ENCODE peak calls at places on chromosomes 6 and 20, in four cellular contexts. R is PC-9, C is ovary, Y is H9. F is an unnamed sample.

GRCh38 chr6:77180367-77180766 is 282.9 kb downstream of the HTR1B start:
- DNase-seq in R (no peak), C (no peak), Y (no peak), F (no peak)

GRCh38 chr6:125124250-125124777 is 29.3 kb upstream of the TPD52L1 start:
- DNase-seq in R (peak), C (no peak), Y (no peak), F (peak)

GRCh38 chr20:5871720-5872410 is 78.5 kb downstream of the TRMT6 start:
- DNase-seq in R (no peak), C (no peak), Y (peak), F (no peak)

GRCh38 chr6:126873351-126873750 is 245.1 kb upstream of the RSPO3 start:
- DNase-seq in R (no peak), C (no peak), Y (no peak), F (no peak)

GRCh38 chr6:74626288-74626687 is 579.6 kb downstream of the COL12A1 start:
- DNase-seq in R (no peak), C (no peak), Y (no peak), F (no peak)

GRCh38 chr6:118525913-118526490 is 22.1 kb upstream of the PLN start:
- DNase-seq in R (no peak), C (no peak), Y (no peak), F (no peak)

GRCh38 chr6:116218172-116218633 is 35.7 kb downstream of the TSPYL4 start:
- DNase-seq in R (no peak), C (no peak), Y (no peak), F (no peak)

GRCh38 chr20:33679758-33680485 is 5.7 kb upstream of the NECAB3 start:
- DNase-seq in R (no peak), C (no peak), Y (no peak), F (no peak)

GRCh38 chr6:15351631-15352030 is 105.8 kb downstream of the JARID2 start:
- DNase-seq in R (no peak), C (peak), Y (no peak), F (no peak)

GRCh38 chr20:62724692-62725595 is 16.3 kb downstream of the NTSR1 start:
- DNase-seq in R (no peak), C (no peak), Y (no peak), F (no peak)

GRCh38 chr20:53805895-53806384 is 212.3 kb upstream of the ZNF217 start:
- DNase-seq in R (no peak), C (no peak), Y (no peak), F (no peak)

GRCh38 chr20:47146703-47147102 is 209.8 kb downstream of the ZMYND8 start:
- DNase-seq in R (peak), C (no peak), Y (no peak), F (no peak)

GRCh38 chr6:166005401-166005845 is 162.2 kb downstream of the TBXT start:
- DNase-seq in R (no peak), C (peak), Y (no peak), F (no peak)

GRCh38 chr6:30687659-30688431 is 1.4 kb upstream of the PPP1R18 start:
- DNase-seq in R (peak), C (peak), Y (peak), F (no peak)

GRCh38 chr6:152232494-152233151 is 404.5 kb downstream of the SYNE1 start:
- DNase-seq in R (no peak), C (no peak), Y (no peak), F (no peak)

GRCh38 chr6:108531332-108531731 is 29.4 kb upstream of the FOXO3 start:
- DNase-seq in R (no peak), C (no peak), Y (no peak), F (no peak)
- TF ChIP-seq CTCF in R (no peak), C (no peak), Y (peak), F (peak)

DNA sequence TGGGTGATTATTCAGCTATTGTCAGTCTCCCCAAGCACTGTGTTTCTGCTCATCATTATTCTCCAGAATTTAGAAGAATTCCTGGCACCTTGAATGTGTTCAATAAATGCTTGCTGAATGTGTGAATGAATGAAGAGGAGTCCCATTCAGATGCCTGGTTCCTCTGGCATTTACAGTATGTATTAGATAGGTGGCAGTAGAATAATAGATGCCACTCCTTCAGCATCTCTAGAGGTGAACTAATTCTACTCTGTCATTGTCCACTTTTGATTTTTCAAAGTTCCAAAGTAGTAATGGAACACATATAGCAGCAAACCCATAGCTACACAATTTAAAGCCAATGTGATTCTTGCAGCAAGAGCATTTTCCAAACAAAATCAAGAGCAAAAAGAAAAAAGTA is 118.9 kb upstream of the CEP162 start:
- DNase-seq in R (no peak), C (no peak), Y (no peak), F (no peak)
- TF ChIP-seq CTCF in R (peak), C (no peak), Y (no peak), F (peak)

GRCh38 chr6:163147988-163148387 is 266.5 kb upstream of the QKI start:
- DNase-seq in R (no peak), C (no peak), Y (no peak), F (no peak)
- TF ChIP-seq CTCF in R (peak), C (no peak), Y (peak), F (peak)

GRCh38 chr20:1875762-1876161 is 19.4 kb upstream of the SIRPA start:
- DNase-seq in R (no peak), C (no peak), Y (no peak), F (no peak)

GRCh38 chr20:1875169-1875554 is 20.0 kb upstream of the SIRPA start:
- DNase-seq in R (no peak), C (no peak), Y (no peak), F (no peak)

GRCh38 chr20:1876217-1876921 is 18.8 kb upstream of the SIRPA start:
- DNase-seq in R (peak), C (no peak), Y (no peak), F (no peak)

GRCh38 chr20:1877604-1878195 is 17.5 kb upstream of the SIRPA start:
- DNase-seq in R (no peak), C (no peak), Y (no peak), F (no peak)

GRCh38 chr20:1876975-1877603 is 18.1 kb upstream of the SIRPA start:
- DNase-seq in R (no peak), C (no peak), Y (no peak), F (no peak)
- TF ChIP-seq CTCF in R (no peak), C (no peak), Y (no peak), F (no peak)

GRCh38 chr6:139050770-139051313 is 22.3 kb downstream of the ABRACL start:
- DNase-seq in R (no peak), C (no peak), Y (no peak), F (no peak)
- TF ChIP-seq CTCF in R (no peak), C (no peak), Y (no peak), F (no peak)